ENCODE peak calls at places on chromosomes 11 and 22, in seven cellular contexts. One of them, this sample, is unnamed.
A peak's percentile ranks its signal among the peaks of the same experiment; 100 is the strongest.

GRCh38 chr11:115133810-115134209 is 370.4 kb downstream of the CADM1 start:
- DNase-seq in HuH-7: no peak
- DNase-seq in iPS-NIHi11: no peak
- DNase-seq in stimulated activated CD4-positive, alpha-beta T cell treated with anti-CD3 and anti-CD28 coated beads, Interleukin-2, amount 100 ng/mL, for 4 hours: no peak
- DNase-seq in ACHN: no peak
- DNase-seq in fibroblast of the conjunctiva: no peak
- DNase-seq in NCI-H2029: no peak
- DNase-seq in this sample: no peak

GRCh38 chr22:45212306-45212709 is 28.4 kb downstream of the KIAA0930 start:
- DNase-seq in HuH-7: no peak
- DNase-seq in iPS-NIHi11: peak; percentile 47
- DNase-seq in stimulated activated CD4-positive, alpha-beta T cell treated with anti-CD3 and anti-CD28 coated beads, Interleukin-2, amount 100 ng/mL, for 4 hours: no peak
- DNase-seq in ACHN: peak; percentile 79
- DNase-seq in fibroblast of the conjunctiva: peak; percentile 83
- DNase-seq in NCI-H2029: no peak
- DNase-seq in this sample: no peak

GRCh38 chr11:1763796-1764661 is at the start of gene CTSD:
- DNase-seq in HuH-7: peak; percentile 99
- DNase-seq in iPS-NIHi11: peak; percentile 99
- DNase-seq in stimulated activated CD4-positive, alpha-beta T cell treated with anti-CD3 and anti-CD28 coated beads, Interleukin-2, amount 100 ng/mL, for 4 hours: peak; percentile 72
- DNase-seq in ACHN: peak; percentile 77
- DNase-seq in fibroblast of the conjunctiva: peak; percentile 51
- DNase-seq in NCI-H2029: peak; percentile 80
- DNase-seq in this sample: no peak

GRCh38 chr11:36131719-36132349 is 157.4 kb downstream of the COMMD9 start:
- DNase-seq in HuH-7: peak; percentile 32
- DNase-seq in iPS-NIHi11: peak; percentile 72
- DNase-seq in stimulated activated CD4-positive, alpha-beta T cell treated with anti-CD3 and anti-CD28 coated beads, Interleukin-2, amount 100 ng/mL, for 4 hours: no peak
- DNase-seq in ACHN: no peak
- DNase-seq in fibroblast of the conjunctiva: peak; percentile 49
- DNase-seq in NCI-H2029: no peak
- DNase-seq in this sample: no peak

GRCh38 chr22:35567214-35567792 is 26.7 kb downstream of the RASD2 start:
- DNase-seq in HuH-7: no peak
- DNase-seq in iPS-NIHi11: no peak
- DNase-seq in stimulated activated CD4-positive, alpha-beta T cell treated with anti-CD3 and anti-CD28 coated beads, Interleukin-2, amount 100 ng/mL, for 4 hours: no peak
- DNase-seq in ACHN: no peak
- DNase-seq in fibroblast of the conjunctiva: no peak
- DNase-seq in NCI-H2029: no peak
- DNase-seq in this sample: no peak

GRCh38 chr11:64916040-64916847 is 765 bp downstream of the ATG2A start:
- DNase-seq in HuH-7: peak; percentile 63
- DNase-seq in iPS-NIHi11: peak; percentile 65
- DNase-seq in stimulated activated CD4-positive, alpha-beta T cell treated with anti-CD3 and anti-CD28 coated beads, Interleukin-2, amount 100 ng/mL, for 4 hours: peak; percentile 6
- DNase-seq in ACHN: peak; percentile 41
- DNase-seq in fibroblast of the conjunctiva: no peak
- DNase-seq in NCI-H2029: peak; percentile 63
- DNase-seq in this sample: no peak

GRCh38 chr11:86717817-86718501 is 45.5 kb upstream of the ME3 start:
- DNase-seq in HuH-7: no peak
- DNase-seq in iPS-NIHi11: no peak
- DNase-seq in stimulated activated CD4-positive, alpha-beta T cell treated with anti-CD3 and anti-CD28 coated beads, Interleukin-2, amount 100 ng/mL, for 4 hours: no peak
- DNase-seq in ACHN: no peak
- DNase-seq in fibroblast of the conjunctiva: no peak
- DNase-seq in NCI-H2029: no peak
- DNase-seq in this sample: no peak

GRCh38 chr11:44285756-44286155 is 24.2 kb downstream of the ALX4 start:
- DNase-seq in HuH-7: no peak
- DNase-seq in iPS-NIHi11: no peak
- DNase-seq in stimulated activated CD4-positive, alpha-beta T cell treated with anti-CD3 and anti-CD28 coated beads, Interleukin-2, amount 100 ng/mL, for 4 hours: no peak
- DNase-seq in ACHN: no peak
- DNase-seq in fibroblast of the conjunctiva: no peak
- DNase-seq in NCI-H2029: no peak
- DNase-seq in this sample: no peak

GRCh38 chr11:47188262-47188661 is 2.0 kb upstream of the PACSIN3 start:
- DNase-seq in HuH-7: no peak
- DNase-seq in iPS-NIHi11: no peak
- DNase-seq in stimulated activated CD4-positive, alpha-beta T cell treated with anti-CD3 and anti-CD28 coated beads, Interleukin-2, amount 100 ng/mL, for 4 hours: no peak
- DNase-seq in ACHN: no peak
- DNase-seq in fibroblast of the conjunctiva: no peak
- DNase-seq in NCI-H2029: no peak
- DNase-seq in this sample: no peak

GRCh38 chr11:59857444-59858434 is 8.5 kb downstream of the TCN1 start:
- DNase-seq in HuH-7: no peak
- DNase-seq in iPS-NIHi11: no peak
- DNase-seq in stimulated activated CD4-positive, alpha-beta T cell treated with anti-CD3 and anti-CD28 coated beads, Interleukin-2, amount 100 ng/mL, for 4 hours: no peak
- DNase-seq in ACHN: no peak
- DNase-seq in fibroblast of the conjunctiva: no peak
- DNase-seq in NCI-H2029: no peak
- DNase-seq in this sample: no peak

GRCh38 chr11:32447252-32447651 is 11.9 kb upstream of the WT1 start:
- DNase-seq in HuH-7: no peak
- DNase-seq in iPS-NIHi11: no peak
- DNase-seq in stimulated activated CD4-positive, alpha-beta T cell treated with anti-CD3 and anti-CD28 coated beads, Interleukin-2, amount 100 ng/mL, for 4 hours: no peak
- DNase-seq in ACHN: no peak
- DNase-seq in fibroblast of the conjunctiva: no peak
- DNase-seq in NCI-H2029: no peak
- DNase-seq in this sample: no peak

GRCh38 chr11:64855596-64856304 is 11.3 kb upstream of the CDC42BPG start:
- DNase-seq in HuH-7: no peak
- DNase-seq in iPS-NIHi11: no peak
- DNase-seq in stimulated activated CD4-positive, alpha-beta T cell treated with anti-CD3 and anti-CD28 coated beads, Interleukin-2, amount 100 ng/mL, for 4 hours: no peak
- DNase-seq in ACHN: no peak
- DNase-seq in fibroblast of the conjunctiva: no peak
- DNase-seq in NCI-H2029: no peak
- DNase-seq in this sample: no peak

GRCh38 chr22:42611076-42611475 is 3.6 kb downstream of the POLDIP3 start:
- DNase-seq in HuH-7: no peak
- DNase-seq in iPS-NIHi11: no peak
- DNase-seq in stimulated activated CD4-positive, alpha-beta T cell treated with anti-CD3 and anti-CD28 coated beads, Interleukin-2, amount 100 ng/mL, for 4 hours: no peak
- DNase-seq in ACHN: no peak
- DNase-seq in fibroblast of the conjunctiva: no peak
- DNase-seq in NCI-H2029: no peak
- DNase-seq in this sample: no peak

GRCh38 chr22:46997311-46997970 is 235.0 kb downstream of the TBC1D22A start:
- DNase-seq in HuH-7: no peak
- DNase-seq in iPS-NIHi11: no peak
- DNase-seq in stimulated activated CD4-positive, alpha-beta T cell treated with anti-CD3 and anti-CD28 coated beads, Interleukin-2, amount 100 ng/mL, for 4 hours: no peak
- DNase-seq in ACHN: no peak
- DNase-seq in fibroblast of the conjunctiva: no peak
- DNase-seq in NCI-H2029: no peak
- DNase-seq in this sample: no peak

GRCh38 chr22:22185217-22185616 is 59.4 kb upstream of the VPREB1 start:
- DNase-seq in HuH-7: no peak
- DNase-seq in iPS-NIHi11: no peak
- DNase-seq in stimulated activated CD4-positive, alpha-beta T cell treated with anti-CD3 and anti-CD28 coated beads, Interleukin-2, amount 100 ng/mL, for 4 hours: no peak
- DNase-seq in ACHN: no peak
- DNase-seq in fibroblast of the conjunctiva: no peak
- DNase-seq in NCI-H2029: no peak
- DNase-seq in this sample: no peak

GRCh38 chr11:8318536-8318935 is 54.9 kb upstream of the LMO1 start:
- DNase-seq in HuH-7: no peak
- DNase-seq in iPS-NIHi11: peak; percentile 82
- DNase-seq in stimulated activated CD4-positive, alpha-beta T cell treated with anti-CD3 and anti-CD28 coated beads, Interleukin-2, amount 100 ng/mL, for 4 hours: no peak
- DNase-seq in ACHN: no peak
- DNase-seq in fibroblast of the conjunctiva: no peak
- DNase-seq in NCI-H2029: no peak
- DNase-seq in this sample: no peak

GRCh38 chr11:29485641-29486040 is 531.2 kb downstream of the KCNA4 start:
- DNase-seq in HuH-7: no peak
- DNase-seq in iPS-NIHi11: no peak
- DNase-seq in stimulated activated CD4-positive, alpha-beta T cell treated with anti-CD3 and anti-CD28 coated beads, Interleukin-2, amount 100 ng/mL, for 4 hours: no peak
- DNase-seq in ACHN: no peak
- DNase-seq in fibroblast of the conjunctiva: no peak
- DNase-seq in NCI-H2029: no peak
- DNase-seq in this sample: no peak

GRCh38 chr11:117020287-117020686 is 77.9 kb downstream of the SIK3 start:
- DNase-seq in HuH-7: no peak
- DNase-seq in iPS-NIHi11: no peak
- DNase-seq in stimulated activated CD4-positive, alpha-beta T cell treated with anti-CD3 and anti-CD28 coated beads, Interleukin-2, amount 100 ng/mL, for 4 hours: no peak
- DNase-seq in ACHN: no peak
- DNase-seq in fibroblast of the conjunctiva: no peak
- DNase-seq in NCI-H2029: no peak
- DNase-seq in this sample: no peak

GRCh38 chr22:22133910-22134309 is 110.7 kb upstream of the VPREB1 start:
- DNase-seq in HuH-7: no peak
- DNase-seq in iPS-NIHi11: no peak
- DNase-seq in stimulated activated CD4-positive, alpha-beta T cell treated with anti-CD3 and anti-CD28 coated beads, Interleukin-2, amount 100 ng/mL, for 4 hours: no peak
- DNase-seq in ACHN: no peak
- DNase-seq in fibroblast of the conjunctiva: no peak
- DNase-seq in NCI-H2029: no peak
- DNase-seq in this sample: no peak

GRCh38 chr11:45606514-45607024 is 58.9 kb downstream of the CHST1 start:
- DNase-seq in HuH-7: no peak
- DNase-seq in iPS-NIHi11: peak; percentile 76
- DNase-seq in stimulated activated CD4-positive, alpha-beta T cell treated with anti-CD3 and anti-CD28 coated beads, Interleukin-2, amount 100 ng/mL, for 4 hours: no peak
- DNase-seq in ACHN: no peak
- DNase-seq in fibroblast of the conjunctiva: no peak
- DNase-seq in NCI-H2029: no peak
- DNase-seq in this sample: no peak

GRCh38 chr11:134347441-134347840 is 15.7 kb downstream of the GLB1L2 start:
- DNase-seq in HuH-7: no peak
- DNase-seq in iPS-NIHi11: no peak
- DNase-seq in stimulated activated CD4-positive, alpha-beta T cell treated with anti-CD3 and anti-CD28 coated beads, Interleukin-2, amount 100 ng/mL, for 4 hours: no peak
- DNase-seq in ACHN: no peak
- DNase-seq in fibroblast of the conjunctiva: no peak
- DNase-seq in NCI-H2029: no peak
- DNase-seq in this sample: no peak

GRCh38 chr22:42432020-42432596 is at the start of gene NFAM1:
- DNase-seq in HuH-7: no peak
- DNase-seq in iPS-NIHi11: no peak
- DNase-seq in stimulated activated CD4-positive, alpha-beta T cell treated with anti-CD3 and anti-CD28 coated beads, Interleukin-2, amount 100 ng/mL, for 4 hours: no peak
- DNase-seq in ACHN: no peak
- DNase-seq in fibroblast of the conjunctiva: no peak
- DNase-seq in NCI-H2029: no peak
- DNase-seq in this sample: no peak

GRCh38 chr11:16606784-16607674 is 131.4 kb upstream of the C11orf58 start:
- DNase-seq in HuH-7: peak; percentile 38
- DNase-seq in iPS-NIHi11: peak; percentile 48
- DNase-seq in stimulated activated CD4-positive, alpha-beta T cell treated with anti-CD3 and anti-CD28 coated beads, Interleukin-2, amount 100 ng/mL, for 4 hours: no peak
- DNase-seq in ACHN: peak; percentile 30
- DNase-seq in fibroblast of the conjunctiva: no peak
- DNase-seq in NCI-H2029: no peak
- DNase-seq in this sample: no peak

GRCh38 chr22:29300467-29300806 is 6.0 kb upstream of the GAS2L1 start:
- DNase-seq in HuH-7: no peak
- DNase-seq in iPS-NIHi11: no peak
- DNase-seq in stimulated activated CD4-positive, alpha-beta T cell treated with anti-CD3 and anti-CD28 coated beads, Interleukin-2, amount 100 ng/mL, for 4 hours: no peak
- DNase-seq in ACHN: no peak
- DNase-seq in fibroblast of the conjunctiva: no peak
- DNase-seq in NCI-H2029: no peak
- DNase-seq in this sample: no peak

GRCh38 chr22:36467946-36468345 is 13.5 kb downstream of the TXN2 start:
- DNase-seq in HuH-7: no peak
- DNase-seq in iPS-NIHi11: no peak
- DNase-seq in stimulated activated CD4-positive, alpha-beta T cell treated with anti-CD3 and anti-CD28 coated beads, Interleukin-2, amount 100 ng/mL, for 4 hours: no peak
- DNase-seq in ACHN: peak; percentile 94
- DNase-seq in fibroblast of the conjunctiva: peak; percentile 80
- DNase-seq in NCI-H2029: no peak
- DNase-seq in this sample: no peak

GRCh38 chr11:199004-199581 is 6.2 kb downstream of the SCGB1C1 start:
- DNase-seq in HuH-7: no peak
- DNase-seq in iPS-NIHi11: no peak
- DNase-seq in stimulated activated CD4-positive, alpha-beta T cell treated with anti-CD3 and anti-CD28 coated beads, Interleukin-2, amount 100 ng/mL, for 4 hours: no peak
- DNase-seq in ACHN: no peak
- DNase-seq in fibroblast of the conjunctiva: no peak
- DNase-seq in NCI-H2029: no peak
- DNase-seq in this sample: no peak